ENCODE peak calls at places on chromosomes 11 and 22, in seven cellular contexts. One of them, this sample, is unnamed. For H3K9me3, the result is how much of the 10 kb centered on the place peaks cover.

GRCh38 chr11:57315491-57315890 is 9.3 kb downstream of the TNKS1BP1 start:
- DNase-seq in pancreas: peak
- DNase-seq in PC-9: no peak
- DNase-seq in neural progenitor cell: no peak
- DNase-seq in upper lobe of right lung: no peak
- DNase-seq in HAP-1: no peak
- DNase-seq in heart right ventricle: no peak
- DNase-seq in this sample: no peak

GRCh38 chr11:44681698-44682097 is 45.1 kb upstream of the TSPAN18 start:
- DNase-seq in pancreas: no peak
- DNase-seq in PC-9: no peak
- DNase-seq in neural progenitor cell: no peak
- DNase-seq in upper lobe of right lung: no peak
- DNase-seq in HAP-1: no peak
- DNase-seq in heart right ventricle: no peak
- DNase-seq in this sample: no peak

GRCh38 chr11:115848614-115849013 is 344.4 kb upstream of the CADM1 start:
- DNase-seq in pancreas: no peak
- DNase-seq in PC-9: no peak
- DNase-seq in neural progenitor cell: no peak
- DNase-seq in upper lobe of right lung: no peak
- DNase-seq in HAP-1: no peak
- DNase-seq in heart right ventricle: no peak
- DNase-seq in this sample: no peak

GRCh38 chr22:29673361-29673760 is 46.4 kb upstream of the CABP7 start:
- DNase-seq in pancreas: no peak
- DNase-seq in PC-9: no peak
- DNase-seq in neural progenitor cell: no peak
- DNase-seq in upper lobe of right lung: no peak
- DNase-seq in HAP-1: no peak
- DNase-seq in heart right ventricle: no peak
- DNase-seq in this sample: no peak

GRCh38 chr22:30566125-30566524 is 8.3 kb downstream of the GAL3ST1 start:
- DNase-seq in pancreas: no peak
- DNase-seq in PC-9: no peak
- DNase-seq in neural progenitor cell: no peak
- DNase-seq in upper lobe of right lung: no peak
- DNase-seq in HAP-1: no peak
- DNase-seq in heart right ventricle: no peak
- DNase-seq in this sample: no peak

GRCh38 chr11:20066783-20067156 is 93.5 kb downstream of the DBX1 start:
- DNase-seq in pancreas: no peak
- DNase-seq in PC-9: no peak
- DNase-seq in neural progenitor cell: no peak
- DNase-seq in upper lobe of right lung: no peak
- DNase-seq in HAP-1: no peak
- DNase-seq in heart right ventricle: no peak
- DNase-seq in this sample: no peak

GRCh38 chr11:27052668-27053067 is 12.1 kb downstream of the BBOX1 start:
- DNase-seq in pancreas: no peak
- DNase-seq in PC-9: no peak
- DNase-seq in neural progenitor cell: no peak
- DNase-seq in upper lobe of right lung: no peak
- DNase-seq in HAP-1: no peak
- DNase-seq in heart right ventricle: no peak
- DNase-seq in this sample: no peak

GRCh38 chr22:37025500-37026070 is 6.0 kb downstream of the MPST start:
- DNase-seq in pancreas: no peak
- DNase-seq in PC-9: no peak
- DNase-seq in neural progenitor cell: no peak
- DNase-seq in upper lobe of right lung: no peak
- DNase-seq in HAP-1: no peak
- DNase-seq in heart right ventricle: no peak
- DNase-seq in this sample: no peak

GRCh38 chr22:23749747-23750373 is 1.1 kb downstream of the ZNF70 start:
- DNase-seq in pancreas: no peak
- DNase-seq in PC-9: no peak
- DNase-seq in neural progenitor cell: no peak
- DNase-seq in upper lobe of right lung: no peak
- DNase-seq in HAP-1: no peak
- DNase-seq in heart right ventricle: no peak
- DNase-seq in this sample: no peak

GRCh38 chr11:6523253-6523652 is 26.2 kb downstream of the DNHD1 start:
- DNase-seq in pancreas: no peak
- DNase-seq in PC-9: no peak
- DNase-seq in neural progenitor cell: no peak
- DNase-seq in upper lobe of right lung: no peak
- DNase-seq in HAP-1: no peak
- DNase-seq in heart right ventricle: no peak
- DNase-seq in this sample: no peak

GRCh38 chr22:26529345-26529744 is 17.1 kb upstream of the TFIP11 start:
- DNase-seq in pancreas: peak
- DNase-seq in PC-9: no peak
- DNase-seq in neural progenitor cell: no peak
- DNase-seq in upper lobe of right lung: peak
- DNase-seq in HAP-1: no peak
- DNase-seq in heart right ventricle: no peak
- DNase-seq in this sample: no peak

GRCh38 chr11:120062561-120062930 is 75.4 kb downstream of the TRIM29 start:
- DNase-seq in pancreas: no peak
- DNase-seq in PC-9: no peak
- DNase-seq in neural progenitor cell: no peak
- DNase-seq in upper lobe of right lung: no peak
- DNase-seq in HAP-1: no peak
- DNase-seq in heart right ventricle: no peak
- DNase-seq in this sample: no peak

GRCh38 chr11:27757953-27758352 is 57.7 kb upstream of the BDNF start:
- DNase-seq in pancreas: no peak
- DNase-seq in PC-9: no peak
- DNase-seq in neural progenitor cell: no peak
- DNase-seq in upper lobe of right lung: no peak
- DNase-seq in HAP-1: no peak
- DNase-seq in heart right ventricle: no peak
- DNase-seq in this sample: no peak

GRCh38 chr22:42039271-42039670 is 31.3 kb downstream of the NAGA start:
- DNase-seq in pancreas: no peak
- DNase-seq in PC-9: no peak
- DNase-seq in neural progenitor cell: no peak
- DNase-seq in upper lobe of right lung: no peak
- DNase-seq in HAP-1: no peak
- DNase-seq in heart right ventricle: no peak
- DNase-seq in this sample: no peak

GRCh38 chr11:107924306-107924705 is 3.9 kb upstream of the RAB39A start:
- DNase-seq in pancreas: no peak
- DNase-seq in PC-9: no peak
- DNase-seq in neural progenitor cell: no peak
- DNase-seq in upper lobe of right lung: no peak
- DNase-seq in HAP-1: no peak
- DNase-seq in heart right ventricle: no peak
- DNase-seq in this sample: no peak

GRCh38 chr11:27812341-27812740 is 112.1 kb upstream of the BDNF start:
- DNase-seq in pancreas: no peak
- DNase-seq in PC-9: no peak
- DNase-seq in neural progenitor cell: no peak
- DNase-seq in upper lobe of right lung: no peak
- DNase-seq in HAP-1: no peak
- DNase-seq in heart right ventricle: no peak
- DNase-seq in this sample: no peak

DNA sequence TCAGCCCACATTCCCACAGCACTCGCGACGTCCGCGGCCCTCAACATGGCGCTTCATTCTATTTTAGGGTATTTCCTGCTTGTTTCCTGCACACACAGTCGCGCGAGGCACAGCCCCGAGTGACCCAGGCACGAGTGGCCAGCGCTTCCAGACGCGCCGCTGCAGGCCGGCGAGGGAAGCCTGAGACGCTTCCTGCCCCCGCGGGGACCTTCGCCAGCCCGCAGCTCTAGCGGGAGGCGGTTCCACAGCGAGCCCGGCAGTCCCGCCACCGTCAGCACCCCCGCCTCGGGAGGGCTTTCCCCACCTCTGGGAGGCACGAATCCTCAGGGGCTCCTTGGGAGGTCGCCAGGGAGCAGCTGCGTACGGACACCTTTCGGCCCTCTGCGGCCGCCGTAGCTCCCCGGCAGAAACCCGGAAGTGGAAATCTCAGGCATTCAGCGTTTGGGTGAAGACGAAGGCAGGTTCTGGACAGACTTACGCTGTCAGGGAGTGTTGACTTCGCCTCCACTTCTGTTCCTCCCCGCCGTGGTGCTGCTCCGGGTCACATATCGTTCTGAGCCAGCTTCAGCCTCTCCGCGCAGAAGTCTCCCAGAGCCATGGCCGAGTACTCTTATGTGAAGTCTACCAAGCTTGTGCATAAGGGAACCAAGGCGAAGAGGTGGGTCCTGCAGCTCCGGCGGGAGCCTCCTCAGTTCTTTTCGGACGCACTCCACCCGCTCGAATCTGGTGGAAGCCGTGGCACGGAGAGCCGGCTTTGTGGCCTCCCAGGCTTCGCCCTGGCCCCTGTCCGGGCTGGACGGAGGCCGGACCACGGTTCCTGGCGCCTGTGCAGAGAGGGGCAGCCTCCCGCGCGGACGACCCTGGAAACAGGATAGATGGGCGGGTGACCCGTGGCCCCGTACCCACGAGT is 2925.9 kb upstream of the OR11H1 start:
- DNase-seq in pancreas: peak
- DNase-seq in PC-9: no peak
- DNase-seq in neural progenitor cell: no peak
- DNase-seq in upper lobe of right lung: peak
- DNase-seq in HAP-1: no peak
- DNase-seq in heart right ventricle: peak
- DNase-seq in this sample: peak
- H3K9me3 ChIP-seq in pancreas: under half
- H3K9me3 ChIP-seq in PC-9: under half
- H3K9me3 ChIP-seq in neural progenitor cell: half or more
- H3K9me3 ChIP-seq in upper lobe of right lung: under half
- H3K9me3 ChIP-seq in HAP-1: under half
- H3K9me3 ChIP-seq in heart right ventricle: half or more
- H3K9me3 ChIP-seq in this sample: half or more

GRCh38 chr22:47798229-47798628 is 1035.8 kb downstream of the TBC1D22A start:
- DNase-seq in pancreas: no peak
- DNase-seq in PC-9: no peak
- DNase-seq in neural progenitor cell: no peak
- DNase-seq in upper lobe of right lung: no peak
- DNase-seq in HAP-1: no peak
- DNase-seq in heart right ventricle: no peak
- DNase-seq in this sample: no peak
- H3K9me3 ChIP-seq in pancreas: under half
- H3K9me3 ChIP-seq in PC-9: under half
- H3K9me3 ChIP-seq in neural progenitor cell: under half
- H3K9me3 ChIP-seq in upper lobe of right lung: under half
- H3K9me3 ChIP-seq in HAP-1: under half
- H3K9me3 ChIP-seq in heart right ventricle: under half
- H3K9me3 ChIP-seq in this sample: under half

DNA sequence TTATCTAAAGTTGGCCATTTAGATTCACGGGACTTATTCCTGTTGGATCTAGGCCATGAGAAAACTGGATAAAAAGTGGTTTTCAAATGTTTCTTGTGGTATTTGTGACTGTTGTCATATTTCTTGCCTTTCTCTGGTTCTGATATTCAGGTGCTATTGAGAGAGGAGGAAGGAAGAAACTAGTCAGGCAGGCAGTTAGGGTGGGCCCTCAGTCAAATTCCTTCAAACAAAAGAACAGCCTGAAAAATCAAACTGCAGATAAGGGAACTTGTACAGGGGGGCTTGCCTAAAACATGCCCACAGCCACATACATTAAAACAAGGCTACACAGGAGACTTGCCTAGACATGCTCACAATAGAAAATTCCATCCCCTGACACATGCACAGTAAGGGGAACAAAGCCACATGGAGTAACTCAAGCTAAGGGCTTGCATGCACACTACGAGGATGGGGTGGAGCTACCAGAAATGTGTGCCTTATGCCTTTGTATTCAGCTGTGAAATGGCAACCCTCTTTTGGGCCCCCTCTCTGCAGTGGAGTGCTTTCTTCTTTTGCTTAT is 18.2 kb downstream of the NCR3LG1 start:
- DNase-seq in pancreas: no peak
- DNase-seq in PC-9: no peak
- DNase-seq in neural progenitor cell: no peak
- DNase-seq in upper lobe of right lung: no peak
- DNase-seq in HAP-1: no peak
- DNase-seq in heart right ventricle: no peak
- DNase-seq in this sample: no peak
- H3K9me3 ChIP-seq in pancreas: under half
- H3K9me3 ChIP-seq in PC-9: under half
- H3K9me3 ChIP-seq in neural progenitor cell: under half
- H3K9me3 ChIP-seq in upper lobe of right lung: under half
- H3K9me3 ChIP-seq in HAP-1: under half
- H3K9me3 ChIP-seq in heart right ventricle: half or more
- H3K9me3 ChIP-seq in this sample: half or more

GRCh38 chr11:3359092-3359824 is 19.7 kb downstream of the ZNF195 start:
- DNase-seq in pancreas: no peak
- DNase-seq in PC-9: no peak
- DNase-seq in neural progenitor cell: no peak
- DNase-seq in upper lobe of right lung: no peak
- DNase-seq in HAP-1: no peak
- DNase-seq in heart right ventricle: no peak
- DNase-seq in this sample: no peak

GRCh38 chr11:3357302-3357701 is 21.6 kb downstream of the ZNF195 start:
- DNase-seq in pancreas: no peak
- DNase-seq in PC-9: no peak
- DNase-seq in neural progenitor cell: no peak
- DNase-seq in upper lobe of right lung: no peak
- DNase-seq in HAP-1: no peak
- DNase-seq in heart right ventricle: no peak
- DNase-seq in this sample: no peak

GRCh38 chr11:3353066-3353465 is 25.9 kb downstream of the ZNF195 start:
- DNase-seq in pancreas: no peak
- DNase-seq in PC-9: no peak
- DNase-seq in neural progenitor cell: no peak
- DNase-seq in upper lobe of right lung: no peak
- DNase-seq in HAP-1: no peak
- DNase-seq in heart right ventricle: no peak
- DNase-seq in this sample: no peak

GRCh38 chr11:3356858-3357257 is 22.1 kb downstream of the ZNF195 start:
- DNase-seq in pancreas: no peak
- DNase-seq in PC-9: no peak
- DNase-seq in neural progenitor cell: no peak
- DNase-seq in upper lobe of right lung: no peak
- DNase-seq in HAP-1: no peak
- DNase-seq in heart right ventricle: no peak
- DNase-seq in this sample: no peak

DNA sequence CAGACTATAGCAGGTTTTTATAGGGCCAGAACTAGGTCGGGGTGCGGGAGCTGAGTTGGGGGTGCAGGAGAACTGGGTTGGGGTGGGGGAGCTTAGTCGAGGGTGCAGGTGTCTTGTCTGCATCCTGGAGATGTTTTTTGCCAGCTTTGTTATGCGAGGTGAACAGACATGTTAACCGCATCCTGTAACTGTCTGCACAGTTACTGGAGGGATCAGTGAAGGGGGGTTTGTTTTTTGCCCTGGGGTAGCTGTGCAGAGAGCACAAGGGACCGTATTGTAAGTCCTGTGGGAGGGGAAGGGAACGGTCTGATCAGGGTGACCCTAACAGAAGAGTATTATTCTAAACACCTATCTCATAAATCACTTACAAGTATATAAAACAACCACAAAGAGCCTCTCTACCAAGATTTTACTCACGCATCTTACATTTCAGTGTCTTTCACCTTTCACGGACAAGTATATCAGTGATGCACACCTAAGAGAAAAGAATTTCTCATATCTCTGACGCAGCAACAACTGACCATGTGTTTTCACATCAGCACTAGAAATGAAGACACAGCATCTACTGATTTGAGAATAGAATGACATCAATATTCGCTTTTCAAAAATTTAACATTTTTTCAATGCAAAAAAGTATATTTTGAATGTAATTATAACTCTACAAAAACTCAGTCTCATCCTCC is 20.8 kb downstream of the ZNF195 start:
- DNase-seq in pancreas: no peak
- DNase-seq in PC-9: no peak
- DNase-seq in neural progenitor cell: no peak
- DNase-seq in upper lobe of right lung: no peak
- DNase-seq in HAP-1: no peak
- DNase-seq in heart right ventricle: no peak
- DNase-seq in this sample: no peak
- H3K9me3 ChIP-seq in pancreas: under half
- H3K9me3 ChIP-seq in PC-9: under half
- H3K9me3 ChIP-seq in neural progenitor cell: under half
- H3K9me3 ChIP-seq in upper lobe of right lung: half or more
- H3K9me3 ChIP-seq in HAP-1: under half
- H3K9me3 ChIP-seq in heart right ventricle: half or more
- H3K9me3 ChIP-seq in this sample: half or more

This sample was measured in mucosa of descending colon.